ENCODE peak calls at places on chromosome 11, in seven cellular contexts. L is renal cortical epithelial cell, E is SJCRH30, H is NCI-H446, I is GM04504, G is NCI-H1092 treated with DMSO at 0.1 percent for 48 hours, T is iPS-NIHi11. P is an unnamed sample.

GRCh38 chr11:1822648-1823375 is 12.0 kb upstream of the SYT8 start:
- DNase-seq in L (no peak), E (no peak), H (no peak), I (no peak), G (no peak), T (no peak), P (no peak)

GRCh38 chr11:12005476-12005875 is 3.0 kb downstream of the DKK3 start:
- DNase-seq in L (peak; percentile 63), E (no peak), H (no peak), I (peak; percentile 64), G (no peak), T (no peak), P (no peak)

GRCh38 chr11:134560066-134560465 is 148.0 kb upstream of the B3GAT1 start:
- DNase-seq in L (no peak), E (peak; percentile 60), H (no peak), I (no peak), G (no peak), T (no peak), P (no peak)

GRCh38 chr11:75896843-75897419 is 81.9 kb downstream of the UVRAG start:
- DNase-seq in L (peak; percentile 47), E (peak; percentile 68), H (peak; percentile 75), I (peak; percentile 21), G (peak; percentile 69), T (peak; percentile 14), P (peak; percentile 87)

GRCh38 chr11:84855846-84856245 is 771.3 kb downstream of the DLG2 start:
- DNase-seq in L (peak; percentile 78), E (no peak), H (no peak), I (peak; percentile 25), G (no peak), T (no peak), P (no peak)

GRCh38 chr11:104668797-104669463 is 229.3 kb downstream of the CASP12 start:
- DNase-seq in L (peak; percentile 93), E (no peak), H (no peak), I (peak; percentile 48), G (no peak), T (no peak), P (no peak)

GRCh38 chr11:15280393-15280792 is 165.7 kb downstream of the INSC start:
- DNase-seq in L (no peak), E (no peak), H (no peak), I (no peak), G (no peak), T (no peak), P (no peak)

GRCh38 chr11:57230797-57231538 is 6.1 kb downstream of the APLNR start:
- DNase-seq in L (no peak), E (no peak), H (no peak), I (no peak), G (no peak), T (peak; percentile 28), P (no peak)

GRCh38 chr11:63985812-63986155 is 454 bp upstream of the OTUB1 start:
- DNase-seq in L (no peak), E (no peak), H (no peak), I (no peak), G (no peak), T (no peak), P (no peak)

GRCh38 chr11:71282581-71283351 is 30.4 kb upstream of the SHANK2 start:
- DNase-seq in L (no peak), E (no peak), H (no peak), I (no peak), G (no peak), T (no peak), P (no peak)

GRCh38 chr11:57514538-57515331 is 767 bp downstream of the SLC43A1 start:
- DNase-seq in L (no peak), E (peak; percentile 54), H (peak; percentile 37), I (no peak), G (peak; percentile 65), T (peak; percentile 73), P (no peak)